ENCODE peak calls at places on chromosome 1, in ten cellular contexts. One of them, this sample, is unnamed.

GRCh38 chr1:64469614-64469976 is 334 bp upstream of the CACHD1 start:
- DNase-seq in left ventricle myocardium inferior: peak
- DNase-seq in fibroblast of villous mesenchyme: no peak
- DNase-seq in cardiac fibroblast: peak
- DNase-seq in tibial artery: no peak
- DNase-seq in ascending aorta: no peak
- DNase-seq in sigmoid colon: peak
- DNase-seq in AG10803: peak
- DNase-seq in CD8-positive, alpha-beta T cell: no peak
- DNase-seq in Caco-2: no peak
- DNase-seq in this sample: no peak

GRCh38 chr1:232830661-232831060 is 25.4 kb downstream of the MAP10 start:
- DNase-seq in fibroblast of villous mesenchyme: no peak
- DNase-seq in CD8-positive, alpha-beta T cell: no peak
- DNase-seq in Caco-2: peak
- DNase-seq in left ventricle myocardium inferior: no peak
- DNase-seq in AG10803: no peak
- DNase-seq in cardiac fibroblast: no peak
- DNase-seq in tibial artery: no peak
- DNase-seq in sigmoid colon: no peak
- DNase-seq in ascending aorta: no peak
- DNase-seq in this sample: no peak

GRCh38 chr1:25992689-25993146 is 5.1 kb downstream of the PAFAH2 start:
- DNase-seq in Caco-2: no peak
- DNase-seq in ascending aorta: no peak
- DNase-seq in cardiac fibroblast: no peak
- DNase-seq in left ventricle myocardium inferior: no peak
- DNase-seq in CD8-positive, alpha-beta T cell: no peak
- DNase-seq in sigmoid colon: no peak
- DNase-seq in fibroblast of villous mesenchyme: no peak
- DNase-seq in AG10803: no peak
- DNase-seq in tibial artery: peak
- DNase-seq in this sample: no peak

GRCh38 chr1:189431437-189431836 is 1046.2 kb downstream of the BRINP3 start:
- DNase-seq in CD8-positive, alpha-beta T cell: no peak
- DNase-seq in fibroblast of villous mesenchyme: no peak
- DNase-seq in left ventricle myocardium inferior: no peak
- DNase-seq in ascending aorta: no peak
- DNase-seq in tibial artery: no peak
- DNase-seq in sigmoid colon: no peak
- DNase-seq in AG10803: no peak
- DNase-seq in cardiac fibroblast: no peak
- DNase-seq in Caco-2: no peak
- DNase-seq in this sample: no peak

GRCh38 chr1:41365772-41366427 is 4.7 kb downstream of the FOXO6 start:
- DNase-seq in ascending aorta: no peak
- DNase-seq in Caco-2: no peak
- DNase-seq in CD8-positive, alpha-beta T cell: peak
- DNase-seq in tibial artery: no peak
- DNase-seq in sigmoid colon: no peak
- DNase-seq in AG10803: no peak
- DNase-seq in cardiac fibroblast: no peak
- DNase-seq in fibroblast of villous mesenchyme: no peak
- DNase-seq in left ventricle myocardium inferior: no peak
- DNase-seq in this sample: no peak

GRCh38 chr1:219119839-219120238 is 53.8 kb upstream of the LYPLAL1 start:
- DNase-seq in fibroblast of villous mesenchyme: peak
- DNase-seq in tibial artery: no peak
- DNase-seq in AG10803: peak
- DNase-seq in CD8-positive, alpha-beta T cell: no peak
- DNase-seq in cardiac fibroblast: peak
- DNase-seq in left ventricle myocardium inferior: no peak
- DNase-seq in Caco-2: no peak
- DNase-seq in sigmoid colon: no peak
- DNase-seq in ascending aorta: no peak
- DNase-seq in this sample: no peak

GRCh38 chr1:31413405-31414005 is 492 bp downstream of the SERINC2 start:
- DNase-seq in cardiac fibroblast: peak
- DNase-seq in ascending aorta: peak
- DNase-seq in sigmoid colon: peak
- DNase-seq in AG10803: peak
- DNase-seq in CD8-positive, alpha-beta T cell: peak
- DNase-seq in fibroblast of villous mesenchyme: peak
- DNase-seq in left ventricle myocardium inferior: peak
- DNase-seq in Caco-2: no peak
- DNase-seq in tibial artery: peak
- DNase-seq in this sample: no peak

GRCh38 chr1:83761084-83761760 is 237.7 kb downstream of the TTLL7 start:
- DNase-seq in fibroblast of villous mesenchyme: no peak
- DNase-seq in sigmoid colon: no peak
- DNase-seq in Caco-2: no peak
- DNase-seq in tibial artery: no peak
- DNase-seq in CD8-positive, alpha-beta T cell: no peak
- DNase-seq in AG10803: no peak
- DNase-seq in left ventricle myocardium inferior: no peak
- DNase-seq in ascending aorta: no peak
- DNase-seq in cardiac fibroblast: no peak
- DNase-seq in this sample: no peak

GRCh38 chr1:159581422-159581821 is 6.2 kb upstream of the APCS start:
- DNase-seq in tibial artery: no peak
- DNase-seq in cardiac fibroblast: peak
- DNase-seq in AG10803: no peak
- DNase-seq in left ventricle myocardium inferior: no peak
- DNase-seq in Caco-2: no peak
- DNase-seq in ascending aorta: no peak
- DNase-seq in sigmoid colon: no peak
- DNase-seq in CD8-positive, alpha-beta T cell: no peak
- DNase-seq in fibroblast of villous mesenchyme: no peak
- DNase-seq in this sample: no peak

GRCh38 chr1:186302378-186302920 is 72.6 kb downstream of the TPR start:
- DNase-seq in fibroblast of villous mesenchyme: peak
- DNase-seq in AG10803: peak
- DNase-seq in Caco-2: no peak
- DNase-seq in sigmoid colon: no peak
- DNase-seq in left ventricle myocardium inferior: no peak
- DNase-seq in tibial artery: no peak
- DNase-seq in CD8-positive, alpha-beta T cell: no peak
- DNase-seq in ascending aorta: no peak
- DNase-seq in cardiac fibroblast: no peak
- DNase-seq in this sample: no peak

GRCh38 chr1:187203257-187203656 is 374.5 kb downstream of the PLA2G4A start:
- DNase-seq in Caco-2: no peak
- DNase-seq in CD8-positive, alpha-beta T cell: no peak
- DNase-seq in left ventricle myocardium inferior: no peak
- DNase-seq in tibial artery: no peak
- DNase-seq in fibroblast of villous mesenchyme: peak
- DNase-seq in cardiac fibroblast: peak
- DNase-seq in AG10803: peak
- DNase-seq in sigmoid colon: no peak
- DNase-seq in ascending aorta: no peak
- DNase-seq in this sample: no peak

GRCh38 chr1:155981266-155982088 is 3.1 kb upstream of the ARHGEF2 start:
- DNase-seq in ascending aorta: no peak
- DNase-seq in tibial artery: peak
- DNase-seq in CD8-positive, alpha-beta T cell: peak
- DNase-seq in fibroblast of villous mesenchyme: peak
- DNase-seq in left ventricle myocardium inferior: no peak
- DNase-seq in AG10803: peak
- DNase-seq in cardiac fibroblast: peak
- DNase-seq in Caco-2: no peak
- DNase-seq in sigmoid colon: peak
- DNase-seq in this sample: no peak

GRCh38 chr1:150558328-150558727 is 9.1 kb downstream of the ADAMTSL4 start:
- DNase-seq in sigmoid colon: no peak
- DNase-seq in ascending aorta: no peak
- DNase-seq in tibial artery: peak
- DNase-seq in fibroblast of villous mesenchyme: no peak
- DNase-seq in Caco-2: no peak
- DNase-seq in cardiac fibroblast: no peak
- DNase-seq in left ventricle myocardium inferior: no peak
- DNase-seq in AG10803: no peak
- DNase-seq in CD8-positive, alpha-beta T cell: no peak
- DNase-seq in this sample: peak

GRCh38 chr1:101748077-101748476 is 248.6 kb downstream of the OLFM3 start:
- DNase-seq in tibial artery: no peak
- DNase-seq in left ventricle myocardium inferior: no peak
- DNase-seq in fibroblast of villous mesenchyme: no peak
- DNase-seq in CD8-positive, alpha-beta T cell: no peak
- DNase-seq in ascending aorta: no peak
- DNase-seq in sigmoid colon: no peak
- DNase-seq in cardiac fibroblast: no peak
- DNase-seq in Caco-2: no peak
- DNase-seq in AG10803: no peak
- DNase-seq in this sample: no peak

GRCh38 chr1:24384251-24385090 is 29.1 kb downstream of the STPG1 start:
- DNase-seq in left ventricle myocardium inferior: no peak
- DNase-seq in cardiac fibroblast: peak
- DNase-seq in tibial artery: no peak
- DNase-seq in CD8-positive, alpha-beta T cell: peak
- DNase-seq in sigmoid colon: no peak
- DNase-seq in Caco-2: no peak
- DNase-seq in ascending aorta: no peak
- DNase-seq in fibroblast of villous mesenchyme: peak
- DNase-seq in AG10803: peak
- DNase-seq in this sample: no peak

GRCh38 chr1:178644308-178645120 is 80.5 kb upstream of the RALGPS2 start:
- DNase-seq in AG10803: no peak
- DNase-seq in cardiac fibroblast: peak
- DNase-seq in ascending aorta: no peak
- DNase-seq in sigmoid colon: no peak
- DNase-seq in CD8-positive, alpha-beta T cell: no peak
- DNase-seq in Caco-2: no peak
- DNase-seq in fibroblast of villous mesenchyme: peak
- DNase-seq in tibial artery: no peak
- DNase-seq in left ventricle myocardium inferior: peak
- DNase-seq in this sample: no peak

GRCh38 chr1:53463961-53464899 is 5.0 kb downstream of the DMRTB1 start:
- DNase-seq in tibial artery: no peak
- DNase-seq in cardiac fibroblast: no peak
- DNase-seq in Caco-2: no peak
- DNase-seq in AG10803: no peak
- DNase-seq in ascending aorta: no peak
- DNase-seq in fibroblast of villous mesenchyme: no peak
- DNase-seq in CD8-positive, alpha-beta T cell: no peak
- DNase-seq in sigmoid colon: no peak
- DNase-seq in left ventricle myocardium inferior: no peak
- DNase-seq in this sample: peak
- H3K4me3 ChIP-seq in tibial artery: no peak
- H3K4me3 ChIP-seq in cardiac fibroblast: no peak
- H3K4me3 ChIP-seq in Caco-2: no peak
- H3K4me3 ChIP-seq in AG10803: no peak
- H3K4me3 ChIP-seq in ascending aorta: no peak
- H3K4me3 ChIP-seq in fibroblast of villous mesenchyme: no peak
- H3K4me3 ChIP-seq in CD8-positive, alpha-beta T cell: no peak
- H3K4me3 ChIP-seq in sigmoid colon: no peak
- H3K4me3 ChIP-seq in left ventricle myocardium inferior: no peak
- H3K4me3 ChIP-seq in this sample: no peak

GRCh38 chr1:39410915-39411436 is 80.5 kb upstream of the BMP8A start:
- DNase-seq in ascending aorta: peak
- DNase-seq in tibial artery: peak
- DNase-seq in left ventricle myocardium inferior: peak
- DNase-seq in AG10803: peak
- DNase-seq in cardiac fibroblast: peak
- DNase-seq in fibroblast of villous mesenchyme: peak
- DNase-seq in sigmoid colon: peak
- DNase-seq in Caco-2: peak
- DNase-seq in CD8-positive, alpha-beta T cell: peak
- DNase-seq in this sample: peak
- H3K4me3 ChIP-seq in ascending aorta: peak
- H3K4me3 ChIP-seq in tibial artery: peak
- H3K4me3 ChIP-seq in left ventricle myocardium inferior: peak
- H3K4me3 ChIP-seq in AG10803: peak
- H3K4me3 ChIP-seq in cardiac fibroblast: peak
- H3K4me3 ChIP-seq in fibroblast of villous mesenchyme: peak
- H3K4me3 ChIP-seq in sigmoid colon: peak
- H3K4me3 ChIP-seq in Caco-2: no peak
- H3K4me3 ChIP-seq in CD8-positive, alpha-beta T cell: no peak
- H3K4me3 ChIP-seq in this sample: peak

DNA sequence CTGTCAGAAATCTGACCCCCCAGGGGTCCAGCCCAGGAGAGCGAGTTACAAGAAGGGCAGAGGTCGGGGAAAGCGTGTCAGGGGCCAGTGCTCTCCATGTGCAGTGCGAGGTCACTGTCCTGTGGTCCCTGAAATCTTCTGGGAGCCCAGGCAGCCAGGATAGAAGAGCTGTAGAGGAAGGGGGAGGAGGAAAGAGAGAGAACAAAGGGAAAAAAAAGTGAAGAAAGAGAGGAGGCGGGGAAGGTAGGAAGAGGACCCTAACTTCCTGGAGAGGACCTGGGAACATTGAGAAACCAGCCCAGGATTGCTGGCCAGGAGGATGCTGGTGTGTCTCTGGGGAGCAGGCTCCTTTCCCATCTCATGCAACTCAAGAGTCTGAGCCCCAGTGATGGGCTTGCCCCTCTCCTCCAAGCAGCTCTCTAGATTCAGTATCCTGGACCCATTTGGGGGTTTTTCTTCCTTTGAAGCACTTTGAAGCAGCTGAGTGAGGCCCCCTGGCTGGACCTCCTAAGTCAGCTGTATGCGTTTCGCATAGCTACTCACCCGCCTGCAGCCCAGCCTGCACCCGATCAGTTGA is 6.8 kb upstream of the INAVA start:
- DNase-seq in cardiac fibroblast: no peak
- DNase-seq in Caco-2: no peak
- DNase-seq in AG10803: no peak
- DNase-seq in sigmoid colon: peak
- DNase-seq in tibial artery: peak
- DNase-seq in ascending aorta: no peak
- DNase-seq in CD8-positive, alpha-beta T cell: no peak
- DNase-seq in left ventricle myocardium inferior: no peak
- DNase-seq in fibroblast of villous mesenchyme: no peak
- DNase-seq in this sample: no peak
- H3K4me3 ChIP-seq in cardiac fibroblast: no peak
- H3K4me3 ChIP-seq in Caco-2: no peak
- H3K4me3 ChIP-seq in AG10803: no peak
- H3K4me3 ChIP-seq in sigmoid colon: no peak
- H3K4me3 ChIP-seq in tibial artery: no peak
- H3K4me3 ChIP-seq in ascending aorta: no peak
- H3K4me3 ChIP-seq in CD8-positive, alpha-beta T cell: no peak
- H3K4me3 ChIP-seq in left ventricle myocardium inferior: no peak
- H3K4me3 ChIP-seq in fibroblast of villous mesenchyme: no peak
- H3K4me3 ChIP-seq in this sample: no peak

GRCh38 chr1:223001653-223002634 is 141.1 kb downstream of the TLR5 start:
- DNase-seq in CD8-positive, alpha-beta T cell: no peak
- DNase-seq in left ventricle myocardium inferior: no peak
- DNase-seq in sigmoid colon: no peak
- DNase-seq in AG10803: peak
- DNase-seq in Caco-2: no peak
- DNase-seq in fibroblast of villous mesenchyme: no peak
- DNase-seq in tibial artery: no peak
- DNase-seq in ascending aorta: no peak
- DNase-seq in cardiac fibroblast: peak
- DNase-seq in this sample: no peak
- H3K4me3 ChIP-seq in CD8-positive, alpha-beta T cell: no peak
- H3K4me3 ChIP-seq in left ventricle myocardium inferior: no peak
- H3K4me3 ChIP-seq in sigmoid colon: no peak
- H3K4me3 ChIP-seq in AG10803: no peak
- H3K4me3 ChIP-seq in Caco-2: no peak
- H3K4me3 ChIP-seq in fibroblast of villous mesenchyme: no peak
- H3K4me3 ChIP-seq in tibial artery: no peak
- H3K4me3 ChIP-seq in ascending aorta: no peak
- H3K4me3 ChIP-seq in cardiac fibroblast: no peak
- H3K4me3 ChIP-seq in this sample: no peak